ENCODE peak calls at places on chromosomes 4 and X, in ten cellular contexts. One of them, this sample, is unnamed.

GRCh38 chr4:7027913-7028312 is 15.3 kb upstream of the TADA2B start:
- DNase-seq in osteocyte: no peak
- DNase-seq in astrocyte of the spinal cord: no peak
- DNase-seq in GM20000: no peak
- DNase-seq in RWPE1: no peak
- DNase-seq in breast epithelium: no peak
- DNase-seq in sigmoid colon: no peak
- DNase-seq in cardiac fibroblast: no peak
- DNase-seq in mucosa of descending colon: no peak
- DNase-seq in nephron progenitor cell: no peak
- DNase-seq in this sample: no peak

GRCh38 chr4:137674066-137674465 is 141.8 kb upstream of the PCDH18 start:
- DNase-seq in osteocyte: no peak
- DNase-seq in astrocyte of the spinal cord: peak
- DNase-seq in GM20000: no peak
- DNase-seq in RWPE1: peak
- DNase-seq in breast epithelium: no peak
- DNase-seq in sigmoid colon: no peak
- DNase-seq in cardiac fibroblast: peak
- DNase-seq in mucosa of descending colon: no peak
- DNase-seq in nephron progenitor cell: no peak
- DNase-seq in this sample: no peak

GRCh38 chrX:122866527-122866926 is 317.6 kb upstream of the GRIA3 start:
- DNase-seq in osteocyte: no peak
- DNase-seq in astrocyte of the spinal cord: peak
- DNase-seq in GM20000: no peak
- DNase-seq in RWPE1: peak
- DNase-seq in breast epithelium: no peak
- DNase-seq in sigmoid colon: no peak
- DNase-seq in cardiac fibroblast: peak
- DNase-seq in mucosa of descending colon: no peak
- DNase-seq in nephron progenitor cell: no peak
- DNase-seq in this sample: no peak

GRCh38 chr4:137896221-137896737 is 345.9 kb downstream of the SLC7A11 start:
- DNase-seq in osteocyte: no peak
- DNase-seq in astrocyte of the spinal cord: no peak
- DNase-seq in GM20000: no peak
- DNase-seq in RWPE1: no peak
- DNase-seq in breast epithelium: no peak
- DNase-seq in sigmoid colon: no peak
- DNase-seq in cardiac fibroblast: peak
- DNase-seq in mucosa of descending colon: no peak
- DNase-seq in nephron progenitor cell: no peak
- DNase-seq in this sample: no peak

GRCh38 chr4:109020861-109021260 is 258.0 kb upstream of the ETNPPL start:
- DNase-seq in osteocyte: no peak
- DNase-seq in astrocyte of the spinal cord: no peak
- DNase-seq in GM20000: no peak
- DNase-seq in RWPE1: no peak
- DNase-seq in breast epithelium: no peak
- DNase-seq in sigmoid colon: no peak
- DNase-seq in cardiac fibroblast: no peak
- DNase-seq in mucosa of descending colon: no peak
- DNase-seq in nephron progenitor cell: no peak
- DNase-seq in this sample: no peak

GRCh38 chr4:70667710-70668535 is 1.6 kb upstream of the JCHAIN start:
- DNase-seq in osteocyte: no peak
- DNase-seq in astrocyte of the spinal cord: no peak
- DNase-seq in GM20000: no peak
- DNase-seq in RWPE1: no peak
- DNase-seq in breast epithelium: no peak
- DNase-seq in sigmoid colon: no peak
- DNase-seq in cardiac fibroblast: peak
- DNase-seq in mucosa of descending colon: no peak
- DNase-seq in nephron progenitor cell: no peak
- DNase-seq in this sample: no peak

GRCh38 chrX:119477812-119478232 is 9.6 kb downstream of the SLC25A5 start:
- DNase-seq in osteocyte: no peak
- DNase-seq in astrocyte of the spinal cord: peak
- DNase-seq in GM20000: peak
- DNase-seq in RWPE1: no peak
- DNase-seq in breast epithelium: no peak
- DNase-seq in sigmoid colon: no peak
- DNase-seq in cardiac fibroblast: peak
- DNase-seq in mucosa of descending colon: no peak
- DNase-seq in nephron progenitor cell: no peak
- DNase-seq in this sample: no peak

GRCh38 chr4:84479663-84480062 is 19.4 kb downstream of the NKX6-1 start:
- DNase-seq in osteocyte: no peak
- DNase-seq in astrocyte of the spinal cord: no peak
- DNase-seq in GM20000: no peak
- DNase-seq in RWPE1: no peak
- DNase-seq in breast epithelium: no peak
- DNase-seq in sigmoid colon: no peak
- DNase-seq in cardiac fibroblast: no peak
- DNase-seq in mucosa of descending colon: no peak
- DNase-seq in nephron progenitor cell: no peak
- DNase-seq in this sample: no peak

GRCh38 chr4:167475951-167476350 is 241.7 kb upstream of the SPOCK3 start:
- DNase-seq in osteocyte: no peak
- DNase-seq in astrocyte of the spinal cord: no peak
- DNase-seq in GM20000: no peak
- DNase-seq in RWPE1: no peak
- DNase-seq in breast epithelium: no peak
- DNase-seq in sigmoid colon: no peak
- DNase-seq in cardiac fibroblast: no peak
- DNase-seq in mucosa of descending colon: no peak
- DNase-seq in nephron progenitor cell: no peak
- DNase-seq in this sample: no peak

GRCh38 chr4:41319553-41319952 is 62.8 kb downstream of the UCHL1 start:
- DNase-seq in osteocyte: no peak
- DNase-seq in astrocyte of the spinal cord: no peak
- DNase-seq in GM20000: no peak
- DNase-seq in RWPE1: peak
- DNase-seq in breast epithelium: peak
- DNase-seq in sigmoid colon: no peak
- DNase-seq in cardiac fibroblast: no peak
- DNase-seq in mucosa of descending colon: no peak
- DNase-seq in nephron progenitor cell: no peak
- DNase-seq in this sample: no peak

DNA sequence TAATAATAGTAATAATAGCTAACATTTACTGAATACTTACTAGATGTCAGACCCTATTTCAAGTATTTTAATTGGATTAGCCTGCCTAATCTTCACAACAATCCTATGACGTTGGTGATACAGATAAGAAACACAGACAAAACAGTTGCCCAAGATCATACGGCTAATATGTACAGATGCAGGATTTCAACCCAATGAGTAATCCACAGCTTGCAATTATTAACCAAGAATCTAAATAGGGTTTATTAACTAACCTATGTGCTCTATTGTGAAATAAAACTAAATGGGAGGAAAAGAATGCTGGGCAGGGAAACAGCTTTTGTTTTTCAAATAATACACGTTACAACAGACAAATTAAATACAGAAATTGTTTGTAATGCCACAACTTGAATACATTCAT is 23.4 kb downstream of the FBXO8 start:
- DNase-seq in osteocyte: no peak
- DNase-seq in astrocyte of the spinal cord: no peak
- DNase-seq in GM20000: no peak
- DNase-seq in RWPE1: peak
- DNase-seq in breast epithelium: no peak
- DNase-seq in sigmoid colon: no peak
- DNase-seq in cardiac fibroblast: peak
- DNase-seq in mucosa of descending colon: no peak
- DNase-seq in nephron progenitor cell: no peak
- DNase-seq in this sample: no peak
- TF ChIP-seq CTCF in osteocyte: no peak
- TF ChIP-seq CTCF in astrocyte of the spinal cord: no peak
- TF ChIP-seq CTCF in GM20000: no peak
- TF ChIP-seq CTCF in RWPE1: no peak
- TF ChIP-seq CTCF in breast epithelium: no peak
- TF ChIP-seq CTCF in sigmoid colon: no peak
- TF ChIP-seq CTCF in cardiac fibroblast: no peak
- TF ChIP-seq CTCF in mucosa of descending colon: no peak
- TF ChIP-seq CTCF in nephron progenitor cell: no peak
- TF ChIP-seq CTCF in this sample: no peak

GRCh38 chr4:147526272-147526654 is 45.4 kb downstream of the EDNRA start:
- DNase-seq in osteocyte: no peak
- DNase-seq in astrocyte of the spinal cord: no peak
- DNase-seq in GM20000: peak
- DNase-seq in RWPE1: no peak
- DNase-seq in breast epithelium: no peak
- DNase-seq in sigmoid colon: no peak
- DNase-seq in cardiac fibroblast: no peak
- DNase-seq in mucosa of descending colon: no peak
- DNase-seq in nephron progenitor cell: no peak
- DNase-seq in this sample: no peak
- TF ChIP-seq CTCF in osteocyte: peak
- TF ChIP-seq CTCF in astrocyte of the spinal cord: peak
- TF ChIP-seq CTCF in GM20000: no peak
- TF ChIP-seq CTCF in RWPE1: no peak
- TF ChIP-seq CTCF in breast epithelium: no peak
- TF ChIP-seq CTCF in sigmoid colon: no peak
- TF ChIP-seq CTCF in cardiac fibroblast: no peak
- TF ChIP-seq CTCF in mucosa of descending colon: no peak
- TF ChIP-seq CTCF in nephron progenitor cell: no peak
- TF ChIP-seq CTCF in this sample: no peak

GRCh38 chr4:149370002-149370401 is 445.6 kb downstream of the IQCM start:
- DNase-seq in osteocyte: no peak
- DNase-seq in astrocyte of the spinal cord: no peak
- DNase-seq in GM20000: no peak
- DNase-seq in RWPE1: no peak
- DNase-seq in breast epithelium: no peak
- DNase-seq in sigmoid colon: no peak
- DNase-seq in cardiac fibroblast: no peak
- DNase-seq in mucosa of descending colon: no peak
- DNase-seq in nephron progenitor cell: no peak
- DNase-seq in this sample: no peak

DNA sequence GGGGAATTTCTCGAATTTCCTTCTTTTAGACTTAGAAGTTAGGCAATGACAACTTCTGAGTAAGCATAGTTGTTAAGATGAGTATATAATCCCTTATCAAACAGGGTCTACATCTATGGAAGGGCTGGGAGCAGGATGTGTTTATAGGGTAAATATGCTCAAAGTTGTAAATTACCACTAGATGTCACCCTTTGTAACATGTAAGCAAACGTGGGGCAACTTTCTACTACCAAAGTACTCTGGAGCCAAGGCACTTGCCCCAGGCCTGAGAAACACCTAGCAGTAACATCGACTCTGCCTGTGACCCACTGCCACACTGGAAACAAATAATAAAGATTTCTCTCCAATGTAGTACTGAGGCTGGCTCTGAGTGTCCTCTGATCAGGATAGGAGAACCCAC is 444.6 kb downstream of the IQCM start:
- DNase-seq in osteocyte: no peak
- DNase-seq in astrocyte of the spinal cord: peak
- DNase-seq in GM20000: peak
- DNase-seq in RWPE1: peak
- DNase-seq in breast epithelium: no peak
- DNase-seq in sigmoid colon: no peak
- DNase-seq in cardiac fibroblast: peak
- DNase-seq in mucosa of descending colon: no peak
- DNase-seq in nephron progenitor cell: no peak
- DNase-seq in this sample: no peak
- TF ChIP-seq CTCF in osteocyte: peak
- TF ChIP-seq CTCF in astrocyte of the spinal cord: peak
- TF ChIP-seq CTCF in GM20000: no peak
- TF ChIP-seq CTCF in RWPE1: peak
- TF ChIP-seq CTCF in breast epithelium: no peak
- TF ChIP-seq CTCF in sigmoid colon: no peak
- TF ChIP-seq CTCF in cardiac fibroblast: peak
- TF ChIP-seq CTCF in mucosa of descending colon: no peak
- TF ChIP-seq CTCF in nephron progenitor cell: no peak
- TF ChIP-seq CTCF in this sample: peak

GRCh38 chr4:23717528-23718248 is 172.2 kb downstream of the PPARGC1A start:
- DNase-seq in osteocyte: no peak
- DNase-seq in astrocyte of the spinal cord: peak
- DNase-seq in GM20000: peak
- DNase-seq in RWPE1: peak
- DNase-seq in breast epithelium: no peak
- DNase-seq in sigmoid colon: no peak
- DNase-seq in cardiac fibroblast: peak
- DNase-seq in mucosa of descending colon: no peak
- DNase-seq in nephron progenitor cell: no peak
- DNase-seq in this sample: no peak
- TF ChIP-seq CTCF in osteocyte: peak
- TF ChIP-seq CTCF in astrocyte of the spinal cord: peak
- TF ChIP-seq CTCF in GM20000: no peak
- TF ChIP-seq CTCF in RWPE1: peak
- TF ChIP-seq CTCF in breast epithelium: no peak
- TF ChIP-seq CTCF in sigmoid colon: no peak
- TF ChIP-seq CTCF in cardiac fibroblast: peak
- TF ChIP-seq CTCF in mucosa of descending colon: no peak
- TF ChIP-seq CTCF in nephron progenitor cell: peak
- TF ChIP-seq CTCF in this sample: peak

DNA sequence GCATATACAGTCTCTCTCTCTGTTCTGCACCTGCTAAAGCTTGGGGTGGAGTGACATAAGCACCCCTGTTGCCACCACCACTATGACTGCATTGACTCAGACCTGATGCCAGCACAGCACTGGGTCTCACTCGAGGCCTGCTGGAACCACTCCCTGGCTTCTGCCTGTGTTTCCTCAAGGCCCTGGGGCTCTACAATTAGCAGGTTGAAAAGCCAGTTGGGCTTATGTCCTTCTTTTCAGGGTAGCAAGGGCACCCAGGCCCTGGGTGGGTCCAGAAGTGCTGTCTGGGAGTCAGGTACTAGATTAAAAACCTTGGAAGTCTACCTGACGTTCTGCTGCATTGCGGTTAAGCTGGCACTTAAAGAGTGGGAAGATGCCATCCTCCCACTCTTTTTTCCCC is 50.5 kb upstream of the MAGEC3 start:
- DNase-seq in osteocyte: peak
- DNase-seq in astrocyte of the spinal cord: no peak
- DNase-seq in GM20000: no peak
- DNase-seq in RWPE1: no peak
- DNase-seq in breast epithelium: no peak
- DNase-seq in sigmoid colon: no peak
- DNase-seq in cardiac fibroblast: no peak
- DNase-seq in mucosa of descending colon: no peak
- DNase-seq in nephron progenitor cell: no peak
- DNase-seq in this sample: no peak
- TF ChIP-seq CTCF in osteocyte: no peak
- TF ChIP-seq CTCF in astrocyte of the spinal cord: no peak
- TF ChIP-seq CTCF in GM20000: no peak
- TF ChIP-seq CTCF in RWPE1: no peak
- TF ChIP-seq CTCF in breast epithelium: no peak
- TF ChIP-seq CTCF in sigmoid colon: no peak
- TF ChIP-seq CTCF in cardiac fibroblast: no peak
- TF ChIP-seq CTCF in mucosa of descending colon: no peak
- TF ChIP-seq CTCF in nephron progenitor cell: no peak
- TF ChIP-seq CTCF in this sample: no peak

This sample was measured in type B pancreatic cell.